ENCODE peak calls at places on chromosomes 1 and 21, in four cellular contexts. E is NCI-H1694 treated with DMSO at 0.1 percent for 48 hours, U is endothelial cell, W is GM04503. L is an unnamed sample.

GRCh38 chr1:29282924-29283803 is 46.8 kb downstream of the PTPRU start:
- DNase-seq in E (no peak), U (peak), W (no peak), L (peak)

GRCh38 chr1:86687595-86687994 is 16.8 kb upstream of the SH3GLB1 start:
- DNase-seq in E (peak), U (no peak), W (no peak), L (no peak)

GRCh38 chr1:4072754-4073153 is 172.7 kb upstream of the C1orf174 start:
- DNase-seq in E (no peak), U (no peak), W (no peak), L (no peak)

GRCh38 chr21:36557316-36557715 is 77.4 kb upstream of the CLDN14 start:
- DNase-seq in E (no peak), U (no peak), W (no peak), L (no peak)

GRCh38 chr1:155063550-155064108 is at the start of gene EFNA4:
- DNase-seq in E (peak), U (peak), W (no peak), L (peak)

GRCh38 chr1:85283475-85284199 is 7.2 kb upstream of the BCL10 start:
- DNase-seq in E (no peak), U (no peak), W (no peak), L (no peak)

GRCh38 chr1:100710881-100711660 is 8.5 kb upstream of the VCAM1 start:
- DNase-seq in E (no peak), U (no peak), W (peak), L (no peak)

GRCh38 chr1:24294228-24294672 is 24.9 kb upstream of the GRHL3 start:
- DNase-seq in E (no peak), U (no peak), W (peak), L (no peak)

GRCh38 chr1:1216770-1217620 is 3.0 kb upstream of the TNFRSF4 start:
- DNase-seq in E (no peak), U (no peak), W (no peak), L (no peak)

GRCh38 chr1:72540674-72541073 is 258.3 kb upstream of the NEGR1 start:
- DNase-seq in E (no peak), U (no peak), W (no peak), L (no peak)

GRCh38 chr1:209172286-209172685 is 411.2 kb upstream of the CAMK1G start:
- DNase-seq in E (no peak), U (no peak), W (no peak), L (no peak)

GRCh38 chr1:30034627-30035521 is 688.5 kb downstream of the MATN1 start:
- DNase-seq in E (peak), U (no peak), W (no peak), L (no peak)